ENCODE peak calls at places on chromosomes 4 and X, in six cellular contexts. K, U, A, W, C and J are unnamed samples.

GRCh38 chrX:63809158-63809557 is 24.1 kb upstream of the ARHGEF9 start:
- DNase-seq in U (no peak), C (no peak), A (no peak), K (no peak), W (no peak), J (no peak)

GRCh38 chr4:537436-538264 is 38.4 kb downstream of the TMEM271 start:
- DNase-seq in C (peak), U (peak), W (no peak), A (no peak), K (no peak), J (no peak)

GRCh38 chr4:154421618-154422017 is 70.0 kb downstream of the DCHS2 start:
- DNase-seq in W (peak), K (no peak), U (no peak), C (no peak), A (no peak), J (no peak)

GRCh38 chr4:139438141-139438540 is 15.8 kb upstream of the RAB33B start:
- DNase-seq in U (no peak), A (no peak), K (no peak), C (no peak), W (no peak), J (no peak)

GRCh38 chr4:56757821-56758400 is 63.6 kb downstream of the SPINK2 start:
- DNase-seq in K (peak), C (peak), A (no peak), W (peak), U (peak), J (peak)

GRCh38 chr4:7813674-7814073 is 126.0 kb downstream of the AFAP1 start:
- DNase-seq in U (no peak), K (no peak), W (no peak), A (peak), C (no peak), J (no peak)

GRCh38 chr4:181711387-181711786 is 531.8 kb upstream of the TENM3 start:
- DNase-seq in K (no peak), A (no peak), U (no peak), C (no peak), W (no peak), J (no peak)

GRCh38 chrX:72102760-72103159 is 29.0 kb downstream of the RTL5 start:
- DNase-seq in U (no peak), K (no peak), C (no peak), A (no peak), W (no peak), J (no peak)

GRCh38 chr4:16864199-16864598 is 34.2 kb downstream of the LDB2 start:
- DNase-seq in K (no peak), U (no peak), A (no peak), C (no peak), W (no peak), J (no peak)

GRCh38 chr4:132123870-132124623 is 1025.0 kb upstream of the PCDH10 start:
- DNase-seq in C (no peak), W (no peak), U (no peak), A (peak), K (no peak), J (no peak)

GRCh38 chr4:15738877-15739276 is 36.0 kb downstream of the BST1 start:
- DNase-seq in A (no peak), U (no peak), K (no peak), C (no peak), W (no peak), J (no peak)

GRCh38 chr4:189206953-189207352 is 733.7 kb upstream of the FRG1 start:
- DNase-seq in C (no peak), K (no peak), U (no peak), A (no peak), W (no peak), J (no peak)

GRCh38 chrX:23832750-23833149 is 49.8 kb downstream of the SAT1 start:
- DNase-seq in K (no peak), U (no peak), A (no peak), C (no peak), W (no peak), J (no peak)

GRCh38 chr4:52877006-52877405 is 14.9 kb downstream of the RASL11B start:
- DNase-seq in U (no peak), C (no peak), K (no peak), A (no peak), W (no peak), J (no peak)

GRCh38 chr4:52234539-52235174 is 183.6 kb downstream of the SPATA18 start:
- DNase-seq in A (peak), K (no peak), C (no peak), W (no peak), U (no peak), J (peak)

GRCh38 chr4:185036019-185036418 is 17.7 kb downstream of the HELT start:
- DNase-seq in A (no peak), K (no peak), C (no peak), W (no peak), U (no peak), J (no peak)

GRCh38 chrX:17725176-17725575 is 12.1 kb upstream of the SCML1 start:
- DNase-seq in U (no peak), K (no peak), A (no peak), W (no peak), C (no peak), J (no peak)

GRCh38 chr4:8848507-8849265 is 23.0 kb downstream of the HMX1 start:
- DNase-seq in U (no peak), A (no peak), C (peak), W (no peak), K (peak), J (no peak)

GRCh38 chr4:53855886-53856260 is 208.5 kb downstream of the CHIC2 start:
- DNase-seq in K (no peak), C (no peak), W (no peak), A (peak), U (no peak), J (no peak)

GRCh38 chr4:41146716-41147506 is 67.4 kb downstream of the APBB2 start:
- DNase-seq in W (no peak), K (no peak), A (no peak), C (no peak), U (no peak), J (no peak)

GRCh38 chr4:109729155-109729562 is 711 bp downstream of the PLA2G12A start:
- DNase-seq in A (peak), W (peak), K (no peak), C (no peak), U (no peak), J (no peak)

GRCh38 chrX:151773434-151773833 is 38.9 kb downstream of the CNGA2 start:
- DNase-seq in A (no peak), W (no peak), K (no peak), C (no peak), U (no peak), J (no peak)

GRCh38 chrX:70664726-70665125 is 220.1 kb downstream of the DLG3 start:
- DNase-seq in W (peak), K (no peak), A (peak), C (no peak), U (no peak), J (peak)

GRCh38 chr4:135508006-135508714 is 1306.6 kb upstream of the PABPC4L start:
- DNase-seq in A (peak), K (no peak), W (no peak), U (no peak), C (no peak), J (peak)

GRCh38 chr4:145731026-145731425 is 51.1 kb downstream of the C4orf51 start:
- DNase-seq in W (no peak), C (no peak), K (peak), U (no peak), A (no peak), J (no peak)

GRCh38 chr4:89257376-89257775 is 50.2 kb downstream of the GPRIN3 start:
- DNase-seq in W (no peak), U (no peak), K (no peak), C (no peak), A (no peak), J (no peak)

GRCh38 chr4:663438-664428 is 10.3 kb downstream of the ATP5ME start:
- DNase-seq in W (no peak), C (peak), U (no peak), A (no peak), K (peak), J (no peak)

GRCh38 chrX:109632906-109633504 is 8.0 kb upstream of the KCNE5 start:
- DNase-seq in C (no peak), A (no peak), K (no peak), U (no peak), W (peak), J (peak)

GRCh38 chrX:42025861-42026260 is 102.5 kb upstream of the CASK start:
- DNase-seq in U (no peak), W (no peak), K (no peak), C (no peak), A (no peak), J (no peak)

GRCh38 chrX:42027367-42028025 is 104.1 kb upstream of the CASK start:
- DNase-seq in U (no peak), W (no peak), C (no peak), A (no peak), K (no peak), J (no peak)

GRCh38 chrX:42022158-42022557 is 98.8 kb upstream of the CASK start:
- DNase-seq in A (no peak), K (no peak), U (no peak), W (no peak), C (no peak), J (no peak)

GRCh38 chrX:42023122-42023521 is 99.8 kb upstream of the CASK start:
- DNase-seq in C (no peak), U (no peak), K (no peak), W (no peak), A (no peak), J (no peak)

DNA sequence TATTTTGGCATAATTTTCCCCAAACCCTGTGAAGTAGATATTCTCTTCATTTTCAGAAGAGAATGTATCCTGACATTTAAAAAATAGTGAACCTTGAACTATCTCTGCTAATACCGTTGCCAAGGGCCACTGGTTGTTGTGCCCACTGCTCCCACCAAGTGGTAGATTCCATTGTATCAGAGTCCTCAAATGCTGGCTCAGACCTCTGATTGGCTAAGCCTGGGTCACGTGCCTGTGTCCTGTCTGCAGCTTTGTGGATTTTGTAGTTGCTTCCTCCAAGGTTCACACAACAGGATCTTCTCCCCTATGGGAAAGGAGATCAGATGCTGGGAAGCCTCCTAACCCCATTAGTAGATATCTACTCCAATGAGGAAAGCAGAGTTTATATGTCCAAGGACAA is 104.8 kb upstream of the CASK start:
- DNase-seq in C (no peak), A (no peak), K (no peak), W (peak), U (no peak), J (no peak)
- H3K27ac ChIP-seq in C (no peak), A (no peak), K (no peak), W (no peak), U (no peak), J (no peak)

GRCh38 chr4:165060938-165061337 is 7.3 kb downstream of the TRIM75 start:
- DNase-seq in A (no peak), U (no peak), W (no peak), C (no peak), K (no peak), J (peak)
- TF ChIP-seq CTCF in A (no peak), U (no peak), W (peak), C (no peak), K (no peak), J (no peak)

GRCh38 chr4:24801136-24801855 is 5.9 kb downstream of the SOD3 start:
- DNase-seq in U (no peak), A (no peak), W (no peak), C (no peak), K (no peak), J (no peak)
- H3K27ac ChIP-seq in U (no peak), A (no peak), W (no peak), C (no peak), K (peak), J (no peak)

GRCh38 chrX:12480956-12481355 is 310.3 kb upstream of the PRPS2 start:
- DNase-seq in A (peak), C (no peak), W (no peak), U (no peak), K (no peak), J (no peak)
- TF ChIP-seq CTCF in A (no peak), C (no peak), W (no peak), U (no peak), K (no peak), J (no peak)

GRCh38 chr4:156976147-156976546 is 4.5 kb upstream of the PDGFC start:
- DNase-seq in C (no peak), A (peak), W (no peak), K (no peak), U (no peak), J (no peak)
- H3K27ac ChIP-seq in C (no peak), A (peak), W (no peak), K (no peak), U (no peak), J (no peak)

GRCh38 chrX:34300871-34301270 is 168.8 kb upstream of the FAM47A start:
- DNase-seq in C (no peak), A (peak), W (peak), U (no peak), K (no peak), J (peak)
- TF ChIP-seq CTCF in C (peak), A (peak), W (peak), U (no peak), K (no peak), J (peak)

DNA sequence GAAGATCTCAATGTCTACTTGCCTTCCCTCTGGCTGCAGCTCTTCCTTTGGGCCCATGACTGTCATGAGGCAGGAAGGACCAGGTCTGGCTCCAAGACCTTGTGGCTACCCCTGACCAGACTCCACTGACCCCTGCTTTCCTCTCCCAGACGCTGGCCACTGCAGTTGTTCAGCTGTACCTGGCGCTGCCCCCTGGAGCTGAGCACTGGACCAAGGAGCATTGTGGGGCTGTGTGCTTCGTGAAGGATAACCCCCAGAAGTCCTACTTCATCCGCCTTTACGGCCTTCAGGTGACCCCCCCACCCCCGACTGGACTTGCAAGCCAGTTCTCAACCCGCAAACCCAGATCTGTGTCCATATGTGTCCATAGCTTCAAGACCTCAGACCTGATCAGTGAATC is 535 bp downstream of the WAS start:
- DNase-seq in W (no peak), C (no peak), A (no peak), K (no peak), U (no peak), J (no peak)
- H3K27ac ChIP-seq in W (peak), C (no peak), A (no peak), K (peak), U (no peak), J (no peak)

GRCh38 chrX:107102980-107103379 is 15.6 kb downstream of the RBM41 start:
- DNase-seq in C (no peak), K (no peak), A (peak), U (no peak), W (no peak), J (no peak)
- TF ChIP-seq CTCF in C (no peak), K (no peak), A (peak), U (no peak), W (peak), J (no peak)

GRCh38 chr4:112752061-112752460 is 115.1 kb downstream of the LARP7 start:
- DNase-seq in C (no peak), U (no peak), W (no peak), A (no peak), K (no peak), J (no peak)
- H3K27ac ChIP-seq in C (no peak), U (no peak), W (no peak), A (no peak), K (no peak), J (no peak)

GRCh38 chrX:15241258-15241657 is 28.6 kb downstream of the ASB9 start:
- DNase-seq in K (no peak), C (no peak), A (no peak), U (no peak), W (no peak), J (no peak)

GRCh38 chrX:15240414-15240813 is 29.5 kb downstream of the ASB9 start:
- DNase-seq in K (no peak), A (no peak), U (no peak), C (no peak), W (no peak), J (no peak)

GRCh38 chrX:15244421-15244820 is 25.5 kb downstream of the ASB9 start:
- DNase-seq in C (no peak), U (no peak), K (no peak), A (no peak), W (no peak), J (no peak)

GRCh38 chrX:15245896-15246295 is 24.0 kb downstream of the ASB9 start:
- DNase-seq in C (no peak), K (no peak), U (no peak), W (no peak), A (no peak), J (no peak)

GRCh38 chrX:15242899-15243555 is 26.9 kb downstream of the ASB9 start:
- DNase-seq in K (peak), C (no peak), U (no peak), A (peak), W (peak), J (peak)
- TF ChIP-seq CTCF in K (peak), C (peak), U (no peak), A (peak), W (peak), J (peak)